ENCODE peak calls at places on chromosome 12, in four cellular contexts. I is lower lobe of right lung, D is thoracic aorta, B is GM23248. K is an unnamed sample.

GRCh38 chr12:7612851-7613250 is 52.9 kb downstream of the APOBEC1 start:
- DNase-seq in I (no peak), D (no peak), B (no peak), K (no peak)

GRCh38 chr12:115911360-115911759 is 366.1 kb downstream of the MED13L start:
- DNase-seq in I (no peak), D (no peak), B (no peak), K (no peak)

GRCh38 chr12:24864796-24865125 is 84.1 kb downstream of the BCAT1 start:
- DNase-seq in I (no peak), D (no peak), B (peak; percentile 19), K (no peak)

GRCh38 chr12:119512772-119513497 is 80.6 kb upstream of the TMEM233 start:
- DNase-seq in I (no peak), D (no peak), B (peak; percentile 27), K (no peak)

GRCh38 chr12:14665354-14666348 is 30.7 kb downstream of the GUCY2C start:
- DNase-seq in I (no peak), D (no peak), B (no peak), K (no peak)

GRCh38 chr12:4266990-4267389 is 6.6 kb upstream of the CCND2 start:
- DNase-seq in I (no peak), D (no peak), B (no peak), K (no peak)

GRCh38 chr12:122991623-122992275 is 11.3 kb downstream of the ARL6IP4 start:
- DNase-seq in I (no peak), D (no peak), B (no peak), K (no peak)

GRCh38 chr12:23729354-23729753 is 220.1 kb downstream of the SOX5 start:
- DNase-seq in I (no peak), D (no peak), B (no peak), K (no peak)

GRCh38 chr12:123523518-123523917 is 10.0 kb downstream of the RILPL1 start:
- DNase-seq in I (no peak), D (no peak), B (no peak), K (no peak)

GRCh38 chr12:3243376-3244084 is 166.4 kb downstream of the TSPAN9 start:
- DNase-seq in I (no peak), D (no peak), B (no peak), K (no peak)

GRCh38 chr12:120835657-120836056 is 68.5 kb downstream of the SPPL3 start:
- DNase-seq in I (no peak), D (no peak), B (no peak), K (no peak)

GRCh38 chr12:4117386-4118016 is 156.1 kb upstream of the CCND2 start:
- DNase-seq in I (no peak), D (no peak), B (no peak), K (no peak)

DNA sequence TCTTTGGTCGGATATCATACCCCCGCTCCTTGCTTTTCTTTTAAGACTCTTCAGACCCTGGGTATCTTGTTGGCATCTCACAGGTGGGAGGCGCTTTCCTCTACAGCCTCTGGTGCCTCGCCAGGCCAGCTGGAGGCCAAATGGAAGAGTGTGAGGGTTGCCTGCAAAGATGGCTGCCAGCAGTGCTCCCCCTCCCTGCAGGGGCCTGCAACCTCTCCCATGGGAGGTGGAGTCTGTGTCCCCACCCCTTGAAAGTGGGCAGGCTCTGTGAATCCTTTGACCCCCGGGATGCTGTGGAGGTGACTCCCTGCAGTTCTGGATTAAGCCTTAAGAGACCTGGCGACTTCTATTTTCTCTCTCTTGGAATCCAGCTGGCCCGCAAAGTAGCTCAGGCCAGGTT is 37.7 kb upstream of the NCOR2 start:
- DNase-seq in I (no peak), D (no peak), B (no peak), K (no peak)
- H3K4me1 ChIP-seq in I (peaks cover 24% of the 10 kb centered on the region), D (peaks cover 9% of the 10 kb centered on the region), B (no peaks in the 10 kb centered on the region), K (peaks cover 3% of the 10 kb centered on the region)

DNA sequence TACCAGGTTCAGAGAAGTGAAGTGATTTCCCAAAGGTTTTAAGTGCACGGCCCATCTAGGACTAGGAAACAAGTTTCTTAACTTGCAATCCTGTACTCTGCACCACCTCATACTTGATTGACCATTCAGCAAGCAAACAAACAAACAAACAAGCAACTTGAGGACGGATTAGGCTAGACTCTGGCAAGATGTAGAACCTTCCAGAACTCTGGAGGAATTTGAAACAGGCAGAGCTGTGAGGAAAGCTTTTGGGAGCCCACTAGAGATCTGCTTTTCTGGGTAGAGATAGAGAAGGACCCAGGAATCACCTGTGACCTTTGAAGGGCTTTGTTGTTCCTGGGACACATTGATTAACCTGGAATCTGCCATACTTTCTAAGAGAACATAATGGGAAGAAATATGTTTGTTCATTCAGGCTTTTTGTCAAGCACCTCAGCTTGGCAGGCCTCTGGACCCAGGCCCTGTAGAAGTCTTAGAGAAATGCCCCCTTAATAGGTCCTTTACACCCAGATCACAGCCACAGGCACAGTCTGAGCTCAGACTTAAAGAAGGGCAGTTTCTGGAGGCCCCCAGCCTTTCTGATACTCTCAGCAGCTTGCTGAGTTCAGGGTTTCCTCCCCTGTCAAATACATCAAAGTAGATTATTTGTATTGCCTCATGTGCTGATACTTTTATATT is 834 bp upstream of the SENP1 start:
- DNase-seq in I (no peak), D (no peak), B (no peak), K (no peak)
- H3K4me1 ChIP-seq in I (peaks cover 18% of the 10 kb centered on the region), D (peaks cover 20% of the 10 kb centered on the region), B (peaks cover 8% of the 10 kb centered on the region), K (no peaks in the 10 kb centered on the region)

DNA sequence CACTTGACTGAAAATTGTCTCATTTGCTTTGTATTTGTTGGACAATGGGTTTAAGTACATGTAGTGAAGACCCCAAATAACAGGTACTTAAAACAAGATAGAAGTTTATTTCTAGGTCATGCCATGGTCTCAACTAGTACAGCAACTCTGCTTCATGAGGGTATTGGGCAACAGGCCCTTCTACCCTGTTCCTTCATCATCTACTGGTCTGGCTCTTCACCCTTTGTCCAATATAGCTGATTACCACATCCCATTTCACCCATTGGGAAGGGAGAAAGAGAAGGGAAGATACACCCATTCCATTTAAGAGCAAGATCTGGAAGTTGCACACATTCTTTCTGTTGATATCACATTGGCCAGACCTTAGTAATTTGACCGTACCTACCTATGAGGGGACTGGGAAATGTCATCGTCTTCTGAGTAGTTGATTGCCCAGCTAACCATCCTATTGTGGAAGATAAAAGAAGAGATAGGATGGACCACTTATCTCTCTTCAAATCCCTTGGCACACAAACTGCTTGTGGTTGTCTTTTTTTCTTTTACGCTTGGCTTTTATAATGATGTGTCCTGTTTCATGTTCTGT is 104.6 kb downstream of the DIP2B start:
- DNase-seq in I (no peak), D (no peak), B (no peak), K (no peak)
- H3K4me1 ChIP-seq in I (peaks cover 23% of the 10 kb centered on the region), D (peaks cover 22% of the 10 kb centered on the region), B (peaks cover 20% of the 10 kb centered on the region), K (no peaks in the 10 kb centered on the region)

DNA sequence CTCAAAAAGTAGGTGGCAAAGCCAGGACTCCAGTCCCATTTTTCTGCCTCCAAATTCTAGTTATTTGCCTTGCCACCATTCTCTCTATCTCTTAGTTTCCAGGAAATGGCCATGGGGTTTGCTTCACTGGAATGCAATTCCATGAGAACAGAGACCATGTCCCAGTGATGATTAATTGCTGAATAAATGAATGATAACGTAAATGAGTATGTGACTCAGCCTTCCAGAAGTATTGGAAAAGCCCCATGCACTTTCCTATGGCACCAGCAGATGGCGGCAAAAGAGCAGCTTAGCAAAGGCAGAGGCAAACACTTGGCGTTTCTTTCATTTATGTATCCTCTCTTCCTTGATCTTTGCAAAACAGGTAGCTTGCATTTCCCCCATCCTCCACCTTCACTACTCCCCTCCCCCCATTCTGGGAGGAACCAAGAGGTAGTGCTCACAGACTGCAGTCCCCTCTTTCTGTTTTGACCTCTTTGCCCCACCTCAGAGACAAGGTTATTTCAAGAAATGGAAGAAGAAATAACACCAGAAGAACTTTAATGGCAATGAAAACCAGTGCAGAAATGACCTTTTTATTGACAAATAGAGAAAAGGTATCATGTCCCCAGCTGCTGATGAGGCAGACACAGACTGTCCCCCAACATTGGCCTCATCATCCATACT is 21.3 kb downstream of the TBX3 start:
- DNase-seq in I (peak; percentile 75), D (peak; percentile 40), B (peak; percentile 89), K (peak; percentile 92)
- H3K4me1 ChIP-seq in I (peaks cover 3% of the 10 kb centered on the region), D (peaks cover 8% of the 10 kb centered on the region), B (peaks cover 4% of the 10 kb centered on the region), K (peaks cover 3% of the 10 kb centered on the region)

GRCh38 chr12:57160741-57161140 is 13.3 kb upstream of the LRP1-AS start:
- DNase-seq in I (no peak), D (no peak), B (no peak), K (no peak)

GRCh38 chr12:57164966-57165365 is 17.5 kb upstream of the LRP1-AS start:
- DNase-seq in I (no peak), D (no peak), B (peak; percentile 72), K (no peak)

GRCh38 chr12:57161491-57161890 is 14.1 kb upstream of the LRP1-AS start:
- DNase-seq in I (no peak), D (no peak), B (peak; percentile 85), K (no peak)

GRCh38 chr12:57164454-57164853 is 17.0 kb upstream of the LRP1-AS start:
- DNase-seq in I (no peak), D (no peak), B (no peak), K (no peak)

DNA sequence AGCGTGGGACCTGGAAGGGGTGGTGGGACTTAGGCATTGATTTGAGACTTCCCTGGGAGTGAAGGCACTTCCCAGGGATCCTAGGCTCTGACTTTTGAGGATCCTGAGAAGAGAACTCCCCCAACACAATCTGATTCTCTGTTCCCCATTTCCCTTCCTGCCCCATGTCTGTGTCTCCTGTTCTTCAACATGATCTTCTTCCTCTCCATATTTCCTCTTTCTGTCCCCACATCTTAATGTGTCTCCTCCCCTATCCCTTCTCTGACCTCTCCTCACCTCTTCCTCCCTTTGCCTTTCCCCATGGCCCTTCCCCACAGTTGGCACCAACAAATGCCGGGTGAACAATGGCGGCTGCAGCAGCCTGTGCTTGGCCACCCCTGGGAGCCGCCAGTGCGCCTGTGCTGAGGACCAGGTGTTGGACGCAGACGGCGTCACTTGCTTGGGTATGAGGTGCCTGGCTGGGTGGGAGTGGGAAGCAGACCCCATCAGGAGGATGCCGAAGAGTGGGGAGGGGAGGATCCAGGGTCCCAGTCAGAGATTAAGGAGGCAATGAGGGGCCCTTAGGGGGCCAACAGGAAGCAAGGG is 15.2 kb upstream of the LRP1-AS start:
- DNase-seq in I (no peak), D (no peak), B (no peak), K (no peak)
- H3K4me1 ChIP-seq in I (peaks cover 20% of the 10 kb centered on the region), D (peaks cover 22% of the 10 kb centered on the region), B (peaks cover 34% of the 10 kb centered on the region), K (no peaks in the 10 kb centered on the region)

GRCh38 chr12:85606455-85606854 is 229.8 kb downstream of the RASSF9 start:
- DNase-seq in I (no peak), D (no peak), B (no peak), K (no peak)
- H3K4me1 ChIP-seq in I (no peaks in the 10 kb centered on the region), D (no peaks in the 10 kb centered on the region), B (no peaks in the 10 kb centered on the region), K (no peaks in the 10 kb centered on the region)

GRCh38 chr12:57479043-57479375 is 657 bp downstream of the ARHGAP9 start:
- DNase-seq in I (no peak), D (no peak), B (no peak), K (no peak)

GRCh38 chr12:57476162-57476992 is 3.3 kb downstream of the ARHGAP9 start:
- DNase-seq in I (peak; percentile 77), D (no peak), B (no peak), K (no peak)

GRCh38 chr12:57477710-57478681 is 1.7 kb downstream of the ARHGAP9 start:
- DNase-seq in I (no peak), D (no peak), B (no peak), K (no peak)

GRCh38 chr12:57475271-57476161 is 4.2 kb downstream of the ARHGAP9 start:
- DNase-seq in I (no peak), D (no peak), B (peak; percentile 70), K (no peak)

GRCh38 chr12:57476993-57477709 is 2.5 kb downstream of the ARHGAP9 start:
- DNase-seq in I (no peak), D (no peak), B (no peak), K (no peak)
- H3K4me1 ChIP-seq in I (peaks cover 37% of the 10 kb centered on the region), D (peaks cover 17% of the 10 kb centered on the region), B (no peaks in the 10 kb centered on the region), K (no peaks in the 10 kb centered on the region)

K was measured in breast epithelium.